ENCODE peak calls at places on chromosomes 11 and 22, in ten cellular contexts. V, E, H, U, M, Q, A, I, B and Z are unnamed samples.
A peak's percentile ranks its signal among the peaks of the same experiment; 100 is the strongest.

GRCh38 chr11:103016031-103016430 is 60.5 kb upstream of the MMP13 start:
- DNase-seq in I (no peak), E (no peak), H (no peak), A (no peak), V (no peak), Q (no peak), U (no peak), B (no peak), M (no peak), Z (no peak)

GRCh38 chr11:17533782-17534415 is 10.3 kb downstream of the USH1C start:
- DNase-seq in U (no peak), Q (no peak), M (no peak), A (no peak), V (no peak), H (no peak), E (no peak), I (no peak), B (no peak), Z (no peak)

GRCh38 chr11:104238916-104239315 is 75.0 kb upstream of the PDGFD start:
- DNase-seq in H (no peak), U (no peak), A (no peak), V (no peak), Q (no peak), B (no peak), I (no peak), M (no peak), E (no peak), Z (no peak)

GRCh38 chr11:31767665-31768064 is 43.5 kb downstream of the PAX6 start:
- DNase-seq in B (no peak), I (no peak), H (no peak), V (no peak), Q (no peak), E (no peak), A (no peak), U (no peak), M (no peak), Z (no peak)

GRCh38 chr22:16721969-16722368 is 103.2 kb downstream of the XKR3 start:
- DNase-seq in V (no peak), H (no peak), U (no peak), B (no peak), E (peak; percentile 5), M (no peak), Q (no peak), I (no peak), A (no peak), Z (no peak)

GRCh38 chr11:74739546-74740270 is 8.5 kb upstream of the CHRDL2 start:
- DNase-seq in E (peak; percentile 41), Q (peak; percentile 62), A (no peak), H (peak; percentile 12), V (peak; percentile 20), B (peak; percentile 40), I (no peak), U (peak; percentile 49), M (no peak), Z (peak; percentile 25)

GRCh38 chr22:44331881-44332714 is 19.3 kb upstream of the SHISAL1 start:
- DNase-seq in I (peak; percentile 4), U (peak; percentile 70), V (no peak), E (no peak), B (no peak), Q (no peak), A (no peak), H (no peak), M (peak; percentile 72), Z (no peak)

GRCh38 chr11:126352934-126353801 is 2.3 kb upstream of the ST3GAL4 start:
- DNase-seq in U (no peak), I (peak; percentile 22), Q (no peak), B (no peak), A (no peak), H (no peak), V (peak; percentile 65), M (no peak), E (no peak), Z (no peak)

GRCh38 chr22:40976866-40977700 is 25.9 kb downstream of the RBX1 start:
- DNase-seq in V (no peak), E (no peak), M (peak; percentile 28), U (no peak), A (no peak), Q (no peak), H (no peak), I (no peak), B (no peak), Z (no peak)

GRCh38 chr11:83006877-83007330 is 64.8 kb downstream of the RAB30 start:
- DNase-seq in A (peak; percentile 14), I (peak; percentile 10), V (no peak), H (no peak), M (no peak), E (no peak), B (no peak), Q (no peak), U (no peak), Z (peak; percentile 47)